ENCODE peak calls at places on chromosomes 1 and 21, in five cellular contexts. P is left ventricle myocardium inferior, L is pancreas, Z is neural progenitor cell, F is heart right ventricle. W is an unnamed sample.

GRCh38 chr1:53462769-53463501 is 3.7 kb downstream of the DMRTB1 start:
- DNase-seq in F (no peak), P (no peak), L (no peak), Z (peak; percentile 62), W (no peak)

GRCh38 chr1:109844609-109845008 is 66.0 kb upstream of the CSF1 start:
- DNase-seq in F (no peak), L (no peak), Z (no peak), P (no peak), W (no peak)

GRCh38 chr1:65108025-65108692 is 39.8 kb upstream of the AK4 start:
- DNase-seq in P (no peak), F (no peak), L (peak; percentile 18), Z (no peak), W (no peak)

GRCh38 chr1:234437423-234438171 is 41.4 kb downstream of the TARBP1 start:
- DNase-seq in F (no peak), P (no peak), Z (no peak), L (no peak), W (peak; percentile 39)

GRCh38 chr1:35833424-35833823 is 25.6 kb downstream of the AGO4 start:
- DNase-seq in Z (no peak), F (no peak), P (no peak), L (no peak), W (no peak)

GRCh38 chr21:43193088-43193650 is 24.4 kb downstream of the CRYAA start:
- DNase-seq in L (no peak), P (no peak), F (no peak), Z (no peak), W (no peak)

GRCh38 chr1:229069176-229069575 is 201.7 kb upstream of the RAB4A start:
- DNase-seq in P (no peak), Z (no peak), F (no peak), L (no peak), W (no peak)

GRCh38 chr1:118275716-118276115 is 90.7 kb upstream of the SPAG17 start:
- DNase-seq in F (no peak), Z (no peak), P (no peak), L (no peak), W (no peak)

GRCh38 chr1:102002057-102002456 is 5.3 kb upstream of the OLFM3 start:
- DNase-seq in F (no peak), Z (no peak), L (no peak), P (no peak), W (no peak)

GRCh38 chr1:74222701-74223100 is 12.5 kb upstream of the TNNI3K start:
- DNase-seq in L (no peak), F (no peak), Z (no peak), P (no peak), W (no peak)

GRCh38 chr1:98005326-98006010 is 84.6 kb upstream of the DPYD start:
- DNase-seq in F (no peak), Z (no peak), L (no peak), P (no peak), W (no peak)

GRCh38 chr1:156602557-156602993 is 1.3 kb upstream of the GPATCH4 start:
- DNase-seq in L (no peak), Z (peak; percentile 43), P (no peak), F (no peak), W (no peak)

GRCh38 chr1:150258275-150258666 is 697 bp downstream of the CA14 start:
- DNase-seq in P (no peak), F (no peak), Z (peak; percentile 39), L (no peak), W (no peak)
- H3K27ac ChIP-seq in P (peak overlapping the region; percentile 64), F (no peak overlapping the region), Z (peak overlapping the region; percentile 98), L (no peak overlapping the region), W (peak overlapping the region; percentile 57)

GRCh38 chr1:115717541-115717940 is 51.0 kb downstream of the CASQ2 start:
- DNase-seq in F (no peak), Z (peak; percentile 68), P (no peak), L (peak; percentile 45), W (peak; percentile 50)
- H3K4me1 ChIP-seq in F (no peaks in the 10 kb centered on the region), Z (no peaks in the 10 kb centered on the region), P (peaks cover 6% of the 10 kb centered on the region), L (no peaks in the 10 kb centered on the region), W (no peaks in the 10 kb centered on the region)

GRCh38 chr1:27133990-27134389 is 20.9 kb downstream of the SLC9A1 start:
- DNase-seq in L (no peak), P (no peak), Z (no peak), F (no peak), W (no peak)
- H3K27ac ChIP-seq in L (no peak overlapping the region), P (peak overlapping the region; percentile 76), Z (no peak overlapping the region), F (peak overlapping the region; percentile 77), W (no peak overlapping the region)

DNA sequence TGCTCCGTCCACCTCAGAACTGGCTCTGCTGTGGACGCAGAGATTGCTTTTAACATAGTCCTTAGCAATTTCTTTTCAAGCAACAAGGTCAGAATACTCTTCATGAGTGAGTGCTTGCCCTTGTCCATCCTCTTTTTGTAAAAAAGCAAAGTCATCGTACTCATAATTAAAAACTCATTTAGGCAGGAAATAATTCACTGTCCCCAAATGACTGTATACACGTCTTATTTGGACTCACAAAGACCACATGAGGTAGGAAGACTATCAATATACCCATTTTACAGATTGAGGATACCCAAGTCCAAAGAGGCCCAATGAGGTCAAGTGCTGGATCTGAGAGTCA is 13.2 kb downstream of the ITPKB start:
- DNase-seq in F (no peak), P (no peak), L (no peak), Z (no peak), W (no peak)
- H3K4me1 ChIP-seq in F (peaks cover 82% of the 10 kb centered on the region), P (peaks cover 83% of the 10 kb centered on the region), L (peaks cover 12% of the 10 kb centered on the region), Z (peaks cover 46% of the 10 kb centered on the region), W (peaks cover 21% of the 10 kb centered on the region)

GRCh38 chr1:22752339-22752738 is 41.7 kb downstream of the EPHB2 start:
- DNase-seq in P (no peak), L (no peak), F (no peak), Z (no peak), W (no peak)

GRCh38 chr1:22749503-22749902 is 38.9 kb downstream of the EPHB2 start:
- DNase-seq in F (no peak), Z (no peak), L (no peak), P (no peak), W (no peak)

GRCh38 chr1:22749919-22750670 is 39.5 kb downstream of the EPHB2 start:
- DNase-seq in L (peak; percentile 16), Z (peak; percentile 57), F (no peak), P (no peak), W (peak; percentile 37)

GRCh38 chr1:22751124-22751531 is 40.5 kb downstream of the EPHB2 start:
- DNase-seq in Z (no peak), P (no peak), L (peak; percentile 39), F (no peak), W (no peak)

DNA sequence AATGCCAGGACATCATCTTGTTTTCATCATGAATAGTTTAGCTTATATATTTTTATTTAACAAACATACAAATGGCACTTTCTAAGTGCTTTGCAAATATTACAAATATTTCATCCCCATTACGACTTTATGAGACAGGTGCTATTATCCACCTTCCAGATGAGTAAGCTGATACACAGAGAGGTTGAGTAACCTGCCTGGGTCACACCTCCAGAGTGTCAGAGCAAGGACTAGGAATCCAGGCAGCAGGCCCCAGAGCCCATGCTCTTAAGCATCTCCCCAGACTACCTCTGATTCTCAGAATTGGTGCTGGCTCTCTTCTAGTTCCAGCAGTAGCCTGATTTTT is 40.0 kb downstream of the EPHB2 start:
- DNase-seq in L (no peak), Z (no peak), P (no peak), F (no peak), W (no peak)
- H3K27ac ChIP-seq in L (peak overlapping the region; percentile 48), Z (peak overlapping the region; percentile 66), P (peak overlapping the region; percentile 27), F (no peak overlapping the region), W (no peak overlapping the region)

W was measured in right cardiac atrium.